ENCODE peak calls at places on chromosomes 11 and 22, in nine cellular contexts. N, X, I, V, H, U, O, C and A are unnamed samples. For H3K4me1, the result is how much of the 10 kb centered on the place peaks cover.

GRCh38 chr11:126838779-126839178 is 161.8 kb downstream of the KIRREL3 start:
- DNase-seq in I (no peak), U (no peak), O (no peak), C (no peak), X (no peak), H (no peak), V (no peak), N (no peak), A (no peak)

GRCh38 chr11:15770798-15771414 is 585.4 kb downstream of the SOX6 start:
- DNase-seq in H (no peak), X (no peak), U (no peak), V (peak), N (peak), I (peak), C (peak), O (peak), A (peak)

GRCh38 chr11:113248702-113249490 is 65.5 kb upstream of the TTC12 start:
- DNase-seq in N (no peak), O (no peak), X (no peak), V (no peak), I (peak), U (no peak), H (no peak), C (no peak), A (no peak)

GRCh38 chr22:28710112-28710888 is 30.7 kb upstream of the TTC28 start:
- DNase-seq in N (peak), I (peak), V (peak), C (no peak), X (no peak), U (no peak), H (no peak), O (no peak), A (no peak)

GRCh38 chr11:45736424-45736823 is 68.5 kb upstream of the SLC35C1 start:
- DNase-seq in O (no peak), N (peak), U (no peak), H (no peak), X (no peak), V (peak), C (no peak), I (peak), A (no peak)

GRCh38 chr11:43923327-43924111 is 18.9 kb upstream of the C11orf96 start:
- DNase-seq in N (peak), V (peak), C (peak), X (no peak), U (peak), I (peak), H (no peak), O (no peak), A (no peak)

GRCh38 chr11:23903044-23903704 is 593.7 kb upstream of the LUZP2 start:
- DNase-seq in I (peak), N (peak), U (no peak), C (no peak), X (no peak), H (no peak), V (peak), O (no peak), A (peak)

GRCh38 chr11:9972917-9973504 is 309.1 kb downstream of the SWAP70 start:
- DNase-seq in O (peak), X (peak), V (peak), C (peak), H (no peak), U (no peak), N (peak), I (peak), A (no peak)

GRCh38 chr22:29215012-29215860 is 9.5 kb downstream of the EMID1 start:
- DNase-seq in X (no peak), C (no peak), U (no peak), N (no peak), H (no peak), I (no peak), O (no peak), V (no peak), A (no peak)

GRCh38 chr11:19820100-19820499 is 107.5 kb downstream of the NAV2 start:
- DNase-seq in V (peak), X (no peak), O (no peak), C (no peak), H (no peak), U (no peak), N (peak), I (peak), A (no peak)

GRCh38 chr22:39493759-39494158 is 8.3 kb upstream of the MIEF1 start:
- DNase-seq in V (peak), X (no peak), I (peak), H (no peak), N (peak), C (no peak), O (no peak), U (no peak), A (no peak)

GRCh38 chr11:58592760-58593472 is 14.1 kb downstream of the ZFP91 start:
- DNase-seq in N (no peak), H (peak), V (no peak), I (no peak), C (peak), U (no peak), O (no peak), X (no peak), A (no peak)

GRCh38 chr11:46307785-46308341 is 30.4 kb downstream of the CREB3L1 start:
- DNase-seq in V (no peak), C (no peak), N (no peak), U (no peak), O (no peak), I (no peak), H (no peak), X (no peak), A (no peak)

GRCh38 chr11:67117667-67118058 is 1.4 kb upstream of the KDM2A start:
- DNase-seq in I (peak), V (no peak), N (peak), O (no peak), H (peak), C (no peak), X (peak), U (no peak), A (peak)

GRCh38 chr22:50282361-50283144 is 12.4 kb upstream of the MAPK11 start:
- DNase-seq in U (no peak), N (peak), X (no peak), V (peak), C (no peak), I (peak), H (no peak), O (peak), A (peak)

GRCh38 chr11:124657922-124658321 is 15.6 kb downstream of the SIAE start:
- DNase-seq in N (peak), U (no peak), X (no peak), C (no peak), O (no peak), V (no peak), I (no peak), H (no peak), A (no peak)

GRCh38 chr22:36234919-36235318 is 4.4 kb downstream of the APOL2 start:
- DNase-seq in O (no peak), C (no peak), N (peak), V (no peak), X (no peak), H (no peak), U (no peak), I (no peak), A (no peak)

GRCh38 chr11:119532551-119532950 is 109.6 kb upstream of the THY1 start:
- DNase-seq in V (no peak), I (no peak), H (no peak), N (no peak), U (no peak), C (no peak), O (no peak), X (no peak), A (no peak)

GRCh38 chr11:119625206-119625988 is 103.6 kb downstream of the NECTIN1 start:
- DNase-seq in C (no peak), X (no peak), I (no peak), U (no peak), H (no peak), V (no peak), N (peak), O (no peak), A (no peak)

GRCh38 chr11:114307524-114308203 is 11.5 kb downstream of the NNMT start:
- DNase-seq in O (no peak), H (no peak), V (peak), X (no peak), C (no peak), I (peak), U (peak), N (peak), A (no peak)

GRCh38 chr11:299081-299891 is at the start of gene IFITM5:
- DNase-seq in I (no peak), U (no peak), X (no peak), O (no peak), N (no peak), V (no peak), H (peak), C (no peak), A (no peak)

GRCh38 chr11:47607380-47607779 is 13.2 kb upstream of the C1QTNF4 start:
- DNase-seq in O (no peak), H (no peak), X (no peak), I (peak), U (no peak), V (peak), C (no peak), N (peak), A (no peak)

GRCh38 chr11:8956860-8957259 is 7.4 kb downstream of the TMEM9B start:
- DNase-seq in C (no peak), O (no peak), N (no peak), U (no peak), H (no peak), X (no peak), V (no peak), I (no peak), A (no peak)

GRCh38 chr22:35349704-35350538 is 31.0 kb upstream of the HMOX1 start:
- DNase-seq in V (peak), C (no peak), N (peak), X (no peak), I (peak), H (no peak), U (no peak), O (no peak), A (no peak)

GRCh38 chr11:68009391-68010000 is 631 bp upstream of the ALDH3B1 start:
- DNase-seq in H (no peak), U (no peak), O (no peak), N (peak), X (no peak), I (peak), V (peak), C (peak), A (peak)

GRCh38 chr11:44728491-44728910 is 1.7 kb downstream of the TSPAN18 start:
- DNase-seq in H (no peak), N (no peak), V (no peak), X (no peak), C (no peak), U (no peak), O (no peak), I (no peak), A (no peak)

GRCh38 chr22:50329236-50329635 is 2.4 kb upstream of the DENND6B start:
- DNase-seq in V (peak), C (no peak), H (no peak), I (peak), N (peak), X (no peak), O (no peak), U (no peak), A (no peak)

GRCh38 chr11:108483163-108483562 is 15.0 kb downstream of the POGLUT3 start:
- DNase-seq in N (no peak), C (no peak), U (no peak), O (no peak), I (peak), H (no peak), V (peak), X (no peak), A (no peak)

GRCh38 chr11:118012083-118012669 is 26.0 kb downstream of the IL10RA start:
- DNase-seq in X (no peak), H (peak), C (peak), U (no peak), V (peak), O (no peak), N (peak), I (peak), A (no peak)

GRCh38 chr11:21429401-21429800 is 760.0 kb downstream of the NELL1 start:
- DNase-seq in C (peak), H (no peak), I (no peak), N (no peak), X (no peak), U (no peak), V (no peak), O (no peak), A (no peak)

GRCh38 chr11:7973011-7973410 is 7.8 kb upstream of the NLRP10 start:
- DNase-seq in V (no peak), U (no peak), I (peak), O (no peak), H (no peak), X (no peak), C (no peak), N (no peak), A (no peak)

GRCh38 chr22:20550851-20551744 is 43.7 kb downstream of the MED15 start:
- DNase-seq in I (peak), H (peak), C (no peak), X (peak), N (peak), U (no peak), V (peak), O (no peak), A (no peak)

GRCh38 chr22:27581688-27582087 is 219.9 kb downstream of the MN1 start:
- DNase-seq in V (peak), I (peak), U (peak), C (no peak), H (no peak), X (no peak), N (peak), O (no peak), A (no peak)
- H3K4me3 ChIP-seq in V (no peak), I (no peak), U (no peak), C (no peak), H (no peak), X (no peak), N (no peak), O (no peak), A (no peak)

DNA sequence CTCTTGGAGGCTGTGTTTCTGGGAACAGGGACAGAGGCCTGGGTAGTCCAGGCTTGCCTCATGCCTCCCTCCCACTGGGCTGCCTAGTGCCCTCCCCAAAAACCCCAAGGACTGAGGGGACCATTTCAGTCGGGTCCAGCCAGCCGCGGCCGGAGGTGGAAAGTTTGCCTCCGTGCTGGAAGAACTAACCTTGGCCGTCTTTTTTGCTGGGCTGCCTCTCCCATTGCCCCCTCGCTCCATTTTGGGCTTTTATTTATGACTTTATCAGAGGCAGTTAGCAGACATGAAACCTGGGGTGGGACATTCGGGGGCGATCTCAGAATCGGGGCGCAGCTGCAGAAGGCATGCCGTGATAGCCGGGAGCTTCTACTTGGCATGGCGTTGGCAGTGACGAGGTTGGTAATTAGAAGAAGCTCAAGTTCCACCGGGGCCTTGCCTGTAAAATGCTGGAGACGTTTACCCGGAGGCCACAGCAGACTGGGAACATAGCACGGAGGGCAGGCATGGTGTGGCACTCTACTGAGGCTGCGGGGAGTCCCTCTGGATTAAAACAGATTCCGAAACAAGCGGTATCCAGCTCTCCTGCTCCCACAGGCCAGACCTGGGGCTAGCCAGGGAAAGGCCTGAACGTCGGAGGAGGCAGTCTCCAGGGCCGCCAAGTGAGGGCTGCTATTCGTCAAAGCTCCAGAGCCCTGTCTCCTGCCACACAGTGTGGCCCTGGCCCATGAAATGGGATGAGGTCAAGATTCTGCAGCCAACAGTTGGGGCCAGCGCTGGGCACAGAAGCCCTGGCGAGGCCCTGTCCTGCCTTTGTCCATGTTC is 76.4 kb upstream of the PPARA start:
- DNase-seq in V (peak), I (peak), H (no peak), U (peak), X (no peak), C (no peak), O (no peak), N (peak), A (no peak)
- H3K4me1 ChIP-seq in V (under half), I (under half), H (under half), U (under half), X (under half), C (under half), O (under half), N (under half), A (under half)

GRCh38 chr22:23752750-23753149 is 1.5 kb downstream of the VPREB3 start:
- DNase-seq in N (no peak), V (no peak), H (no peak), C (no peak), X (no peak), O (no peak), I (no peak), U (no peak), A (no peak)

GRCh38 chr22:23750744-23751440 is at the start of gene ZNF70:
- DNase-seq in I (peak), X (peak), C (peak), V (peak), N (peak), O (peak), U (peak), H (peak), A (peak)

GRCh38 chr22:23753371-23753770 is 854 bp downstream of the VPREB3 start:
- DNase-seq in V (no peak), O (no peak), N (no peak), X (no peak), H (no peak), C (no peak), U (no peak), I (no peak), A (no peak)

GRCh38 chr22:23751441-23751996 is 607 bp upstream of the ZNF70 start:
- DNase-seq in O (no peak), V (no peak), U (no peak), X (no peak), I (no peak), N (no peak), H (no peak), C (no peak), A (peak)

GRCh38 chr22:23752090-23752691 is 1.3 kb upstream of the ZNF70 start:
- DNase-seq in X (no peak), N (no peak), H (no peak), O (no peak), C (no peak), U (no peak), V (no peak), I (no peak), A (no peak)
- H3K4me3 ChIP-seq in X (no peak), N (no peak), H (no peak), O (peak), C (peak), U (peak), V (no peak), I (no peak), A (peak)

DNA sequence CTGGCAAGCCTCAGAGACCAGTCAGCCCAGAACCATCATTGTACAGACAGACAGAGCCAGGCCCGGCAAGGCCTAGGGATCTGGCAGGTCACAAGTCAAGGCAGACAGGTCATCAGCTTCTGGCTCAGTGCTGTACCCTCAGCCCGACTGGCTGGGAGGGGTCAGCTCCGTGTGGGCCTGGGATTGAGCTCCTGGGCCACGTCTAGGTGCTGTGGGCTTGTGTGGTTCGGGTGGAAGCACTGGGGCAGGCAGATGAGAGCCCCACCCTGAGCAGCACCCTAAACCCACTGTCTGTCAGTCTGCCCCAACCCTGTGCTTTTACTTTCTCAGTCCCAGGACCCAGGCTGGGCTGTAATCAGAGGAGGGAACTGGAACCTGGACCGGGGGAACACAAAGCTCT is 26.9 kb upstream of the P2RY2 start:
- DNase-seq in V (no peak), X (no peak), U (no peak), C (no peak), H (no peak), N (no peak), I (no peak), O (no peak), A (no peak)
- H3K4me1 ChIP-seq in V (under half), X (under half), U (under half), C (under half), H (under half), N (under half), I (under half), O (under half), A (half or more)

DNA sequence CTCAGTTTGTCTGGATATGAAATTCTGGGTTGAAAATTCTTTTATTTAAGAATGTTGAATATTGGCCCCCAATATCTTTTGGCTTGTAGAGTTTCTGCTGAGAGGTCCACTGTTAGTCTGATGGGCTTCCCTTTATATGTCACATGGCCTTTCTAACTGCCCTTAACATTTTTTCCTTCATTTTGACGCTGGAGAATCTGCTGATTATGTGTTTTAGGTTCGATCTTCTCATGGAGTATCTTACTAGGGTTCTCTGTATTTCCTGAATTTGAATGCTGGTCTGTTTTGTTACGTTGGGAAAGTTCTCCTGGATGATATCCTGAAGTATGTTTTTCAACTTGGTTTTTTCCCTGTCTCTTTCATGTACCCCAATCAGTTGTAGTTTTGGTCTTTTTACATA is 22.8 kb downstream of the OR52A5 start:
- DNase-seq in N (no peak), U (no peak), H (no peak), V (no peak), O (no peak), I (no peak), C (no peak), X (no peak), A (no peak)
- H3K4me3 ChIP-seq in N (no peak), U (no peak), H (no peak), V (no peak), O (no peak), I (no peak), C (no peak), X (no peak), A (no peak)

DNA sequence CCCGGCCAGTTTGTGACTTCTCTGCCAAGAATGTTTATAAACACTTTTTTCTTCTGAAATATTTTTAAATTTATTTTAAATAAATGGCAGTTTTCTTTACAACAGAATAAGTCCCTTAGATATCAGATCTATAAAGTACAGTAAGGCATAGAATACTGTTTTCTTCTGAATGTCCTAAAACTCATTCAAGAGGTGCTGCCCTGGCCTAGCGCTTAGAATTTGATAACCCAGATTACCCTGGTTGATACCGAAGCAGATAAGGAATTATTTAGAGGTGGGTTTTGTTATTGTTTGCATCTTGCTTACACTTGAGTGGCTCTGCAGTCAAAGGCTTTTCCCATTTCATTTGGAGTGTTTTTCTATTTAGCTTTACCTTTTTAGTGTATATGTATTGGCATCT is 1.1 kb downstream of the ACAD8 start:
- DNase-seq in V (no peak), U (no peak), N (no peak), X (no peak), I (no peak), C (no peak), H (no peak), O (no peak), A (no peak)
- H3K4me1 ChIP-seq in V (under half), U (under half), N (under half), X (under half), I (under half), C (under half), H (under half), O (under half), A (under half)

GRCh38 chr22:17707526-17707925 is 66.7 kb downstream of the BID start:
- DNase-seq in N (peak), H (no peak), I (peak), V (no peak), U (no peak), C (no peak), O (no peak), X (no peak), A (no peak)
- H3K4me3 ChIP-seq in N (no peak), H (no peak), I (peak), V (peak), U (peak), C (no peak), O (no peak), X (no peak), A (no peak)

GRCh38 chr11:78350646-78351165 is 66.9 kb downstream of the GAB2 start:
- DNase-seq in U (no peak), I (peak), V (peak), C (no peak), N (peak), O (no peak), X (no peak), H (no peak), A (no peak)
- H3K4me1 ChIP-seq in U (half or more), I (under half), V (under half), C (under half), N (under half), O (under half), X (under half), H (under half), A (under half)